ENCODE peak calls at places on chromosomes 11 and 22, in five cellular contexts. One of them, this sample, is unnamed.

GRCh38 chr11:117218133-117218915 is 13.5 kb downstream of the PCSK7 start:
- DNase-seq in right lobe of liver: no peak
- DNase-seq in PC-9: no peak
- DNase-seq in AG10803: no peak
- DNase-seq in SK-N-SH: no peak
- DNase-seq in this sample: no peak

GRCh38 chr11:130315354-130315970 is 745 bp upstream of the ZBTB44 start:
- DNase-seq in right lobe of liver: peak
- DNase-seq in PC-9: peak
- DNase-seq in AG10803: no peak
- DNase-seq in SK-N-SH: peak
- DNase-seq in this sample: peak

GRCh38 chr11:117597083-117597482 is 199.9 kb downstream of the DSCAML1 start:
- DNase-seq in right lobe of liver: no peak
- DNase-seq in PC-9: peak
- DNase-seq in AG10803: peak
- DNase-seq in SK-N-SH: no peak
- DNase-seq in this sample: peak

GRCh38 chr22:44412136-44412731 is 85.8 kb downstream of the RTL6 start:
- DNase-seq in right lobe of liver: no peak
- DNase-seq in PC-9: no peak
- DNase-seq in AG10803: no peak
- DNase-seq in SK-N-SH: peak
- DNase-seq in this sample: no peak

GRCh38 chr22:19242699-19243098 is 48.8 kb downstream of the CLTCL1 start:
- DNase-seq in right lobe of liver: no peak
- DNase-seq in PC-9: no peak
- DNase-seq in AG10803: no peak
- DNase-seq in SK-N-SH: no peak
- DNase-seq in this sample: no peak

GRCh38 chr22:38239101-38239761 is 33.6 kb downstream of the TMEM184B start:
- DNase-seq in right lobe of liver: no peak
- DNase-seq in PC-9: peak
- DNase-seq in AG10803: peak
- DNase-seq in SK-N-SH: no peak
- DNase-seq in this sample: no peak

GRCh38 chr11:94767701-94768601 is at the start of gene AMOTL1:
- DNase-seq in right lobe of liver: peak
- DNase-seq in PC-9: peak
- DNase-seq in AG10803: peak
- DNase-seq in SK-N-SH: peak
- DNase-seq in this sample: peak

GRCh38 chr11:69953356-69953755 is 124.8 kb upstream of the ANO1 start:
- DNase-seq in right lobe of liver: no peak
- DNase-seq in PC-9: no peak
- DNase-seq in AG10803: no peak
- DNase-seq in SK-N-SH: no peak
- DNase-seq in this sample: no peak

DNA sequence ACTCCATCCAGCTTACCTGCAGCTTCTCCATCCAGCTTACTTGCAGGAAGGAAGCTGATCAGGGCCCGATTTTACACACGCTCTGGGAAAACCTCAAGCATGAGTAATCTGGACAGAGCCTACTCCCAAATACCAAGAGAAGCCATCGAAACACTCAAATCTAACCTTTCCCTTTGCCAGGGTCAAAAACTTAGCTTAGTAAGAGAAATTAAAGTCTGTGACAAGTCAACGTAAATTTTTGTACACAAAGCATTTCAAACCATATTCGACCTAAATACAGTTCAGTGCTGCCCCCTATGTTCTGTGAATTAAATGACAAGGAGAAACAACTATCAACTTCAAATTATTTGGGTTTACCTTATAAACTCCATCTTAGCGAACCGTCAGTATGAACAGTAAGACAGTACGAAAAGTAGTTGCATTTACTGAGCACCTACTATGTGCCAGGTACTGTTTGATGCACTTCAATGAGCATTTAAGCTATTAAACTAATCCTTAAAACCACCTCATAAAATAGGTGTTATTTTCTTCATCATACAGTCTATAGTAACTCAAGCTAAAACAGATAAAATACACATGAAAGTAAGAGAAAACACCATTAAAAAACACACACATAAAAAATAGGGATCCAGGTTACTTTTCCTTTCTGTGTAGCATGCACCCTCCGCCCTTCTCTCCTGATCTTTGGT is 36.9 kb downstream of the ARFGAP3 start:
- DNase-seq in right lobe of liver: no peak
- DNase-seq in PC-9: peak
- DNase-seq in AG10803: peak
- DNase-seq in SK-N-SH: no peak
- DNase-seq in this sample: no peak
- TF ChIP-seq CTCF in right lobe of liver: peak
- TF ChIP-seq CTCF in PC-9: peak
- TF ChIP-seq CTCF in AG10803: no peak
- TF ChIP-seq CTCF in SK-N-SH: peak
- TF ChIP-seq CTCF in this sample: no peak

GRCh38 chr22:35712672-35713071 is 5.0 kb upstream of the APOL5 start:
- DNase-seq in right lobe of liver: no peak
- DNase-seq in PC-9: no peak
- DNase-seq in AG10803: no peak
- DNase-seq in SK-N-SH: no peak
- DNase-seq in this sample: no peak
- TF ChIP-seq CTCF in right lobe of liver: no peak
- TF ChIP-seq CTCF in PC-9: no peak
- TF ChIP-seq CTCF in AG10803: no peak
- TF ChIP-seq CTCF in SK-N-SH: no peak
- TF ChIP-seq CTCF in this sample: no peak

GRCh38 chr11:504053-504993 is 2.7 kb downstream of the RNH1 start:
- DNase-seq in right lobe of liver: no peak
- DNase-seq in PC-9: no peak
- DNase-seq in AG10803: peak
- DNase-seq in SK-N-SH: no peak
- DNase-seq in this sample: peak
- TF ChIP-seq CTCF in right lobe of liver: no peak
- TF ChIP-seq CTCF in PC-9: no peak
- TF ChIP-seq CTCF in AG10803: no peak
- TF ChIP-seq CTCF in SK-N-SH: no peak
- TF ChIP-seq CTCF in this sample: no peak

GRCh38 chr22:21593406-21594232 is 26.1 kb downstream of the UBE2L3 start:
- DNase-seq in right lobe of liver: no peak
- DNase-seq in PC-9: no peak
- DNase-seq in AG10803: no peak
- DNase-seq in SK-N-SH: peak
- DNase-seq in this sample: no peak
- TF ChIP-seq CTCF in right lobe of liver: no peak
- TF ChIP-seq CTCF in PC-9: peak
- TF ChIP-seq CTCF in AG10803: peak
- TF ChIP-seq CTCF in SK-N-SH: peak
- TF ChIP-seq CTCF in this sample: no peak